ENCODE peak calls at places on chromosomes 7 and 10, in seven cellular contexts. One of them, this sample, is unnamed. For H3K27me3, the result is how much of the 10 kb centered on the place peaks cover.

GRCh38 chr7:155471728-155472127 is 13.8 kb downstream of the EN2 start:
- DNase-seq in prostate gland: no peak
- DNase-seq in CD4-positive, alpha-beta T cell: no peak
- DNase-seq in GM06990: no peak
- DNase-seq in Panc1: no peak
- DNase-seq in cardiac muscle cell: no peak
- DNase-seq in CD8-positive, alpha-beta T cell: no peak
- DNase-seq in this sample: no peak

GRCh38 chr7:29255839-29256782 is 61.5 kb downstream of the CHN2 start:
- DNase-seq in prostate gland: no peak
- DNase-seq in CD4-positive, alpha-beta T cell: no peak
- DNase-seq in GM06990: no peak
- DNase-seq in Panc1: no peak
- DNase-seq in cardiac muscle cell: peak
- DNase-seq in CD8-positive, alpha-beta T cell: no peak
- DNase-seq in this sample: no peak

GRCh38 chr7:138359891-138360582 is 100.0 kb upstream of the TRIM24 start:
- DNase-seq in prostate gland: no peak
- DNase-seq in CD4-positive, alpha-beta T cell: no peak
- DNase-seq in GM06990: no peak
- DNase-seq in Panc1: no peak
- DNase-seq in cardiac muscle cell: no peak
- DNase-seq in CD8-positive, alpha-beta T cell: no peak
- DNase-seq in this sample: no peak

GRCh38 chr7:54629771-54630170 is 87.6 kb downstream of the VSTM2A start:
- DNase-seq in prostate gland: no peak
- DNase-seq in CD4-positive, alpha-beta T cell: no peak
- DNase-seq in GM06990: no peak
- DNase-seq in Panc1: no peak
- DNase-seq in cardiac muscle cell: no peak
- DNase-seq in CD8-positive, alpha-beta T cell: no peak
- DNase-seq in this sample: no peak

GRCh38 chr10:87733081-87733480 is 73.4 kb downstream of the PAPSS2 start:
- DNase-seq in prostate gland: no peak
- DNase-seq in CD4-positive, alpha-beta T cell: no peak
- DNase-seq in GM06990: no peak
- DNase-seq in Panc1: no peak
- DNase-seq in cardiac muscle cell: no peak
- DNase-seq in CD8-positive, alpha-beta T cell: no peak
- DNase-seq in this sample: no peak

GRCh38 chr7:1020849-1021251 is 23.5 kb upstream of the GPR146 start:
- DNase-seq in prostate gland: no peak
- DNase-seq in CD4-positive, alpha-beta T cell: no peak
- DNase-seq in GM06990: no peak
- DNase-seq in Panc1: no peak
- DNase-seq in cardiac muscle cell: no peak
- DNase-seq in CD8-positive, alpha-beta T cell: no peak
- DNase-seq in this sample: no peak

GRCh38 chr10:59885430-59886134 is 20.8 kb downstream of the CCDC6 start:
- DNase-seq in prostate gland: no peak
- DNase-seq in CD4-positive, alpha-beta T cell: no peak
- DNase-seq in GM06990: peak
- DNase-seq in Panc1: no peak
- DNase-seq in cardiac muscle cell: no peak
- DNase-seq in CD8-positive, alpha-beta T cell: no peak
- DNase-seq in this sample: no peak

GRCh38 chr10:31320179-31320597 is 1.2 kb downstream of the ZEB1 start:
- DNase-seq in prostate gland: no peak
- DNase-seq in CD4-positive, alpha-beta T cell: peak
- DNase-seq in GM06990: peak
- DNase-seq in Panc1: no peak
- DNase-seq in cardiac muscle cell: peak
- DNase-seq in CD8-positive, alpha-beta T cell: peak
- DNase-seq in this sample: no peak

GRCh38 chr7:148962515-148962822 is 65.8 kb downstream of the PDIA4 start:
- DNase-seq in prostate gland: no peak
- DNase-seq in CD4-positive, alpha-beta T cell: no peak
- DNase-seq in GM06990: no peak
- DNase-seq in Panc1: no peak
- DNase-seq in cardiac muscle cell: no peak
- DNase-seq in CD8-positive, alpha-beta T cell: no peak
- DNase-seq in this sample: no peak

GRCh38 chr10:110501142-110501937 is 3.6 kb downstream of the DUSP5 start:
- DNase-seq in prostate gland: peak
- DNase-seq in CD4-positive, alpha-beta T cell: peak
- DNase-seq in GM06990: peak
- DNase-seq in Panc1: peak
- DNase-seq in cardiac muscle cell: peak
- DNase-seq in CD8-positive, alpha-beta T cell: no peak
- DNase-seq in this sample: peak

DNA sequence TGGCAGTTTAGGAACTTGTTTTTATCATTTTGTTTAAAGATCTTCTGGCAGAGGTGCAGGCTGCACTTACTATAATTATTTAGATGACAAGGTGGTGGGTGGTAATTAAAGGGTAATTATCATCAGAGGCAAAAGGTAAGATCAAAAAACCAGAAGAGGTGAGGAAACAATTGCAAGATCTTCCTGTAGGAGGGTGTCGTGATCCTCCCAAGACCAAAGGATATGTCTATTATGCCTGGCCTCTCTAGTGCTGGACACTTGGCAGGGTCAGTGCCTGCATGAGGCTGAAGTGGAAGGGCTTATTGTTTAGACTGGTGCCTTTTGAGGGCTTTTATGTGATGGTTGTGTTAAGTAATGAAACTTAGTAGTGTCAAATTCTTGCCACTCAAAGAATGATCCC is 1.8 kb upstream of the WAPL start:
- DNase-seq in prostate gland: no peak
- DNase-seq in CD4-positive, alpha-beta T cell: no peak
- DNase-seq in GM06990: no peak
- DNase-seq in Panc1: no peak
- DNase-seq in cardiac muscle cell: no peak
- DNase-seq in CD8-positive, alpha-beta T cell: no peak
- DNase-seq in this sample: no peak
- TF ChIP-seq CTCF in prostate gland: no peak
- TF ChIP-seq CTCF in CD4-positive, alpha-beta T cell: no peak
- TF ChIP-seq CTCF in GM06990: no peak
- TF ChIP-seq CTCF in Panc1: no peak
- TF ChIP-seq CTCF in cardiac muscle cell: peak
- TF ChIP-seq CTCF in CD8-positive, alpha-beta T cell: no peak
- TF ChIP-seq CTCF in this sample: peak

DNA sequence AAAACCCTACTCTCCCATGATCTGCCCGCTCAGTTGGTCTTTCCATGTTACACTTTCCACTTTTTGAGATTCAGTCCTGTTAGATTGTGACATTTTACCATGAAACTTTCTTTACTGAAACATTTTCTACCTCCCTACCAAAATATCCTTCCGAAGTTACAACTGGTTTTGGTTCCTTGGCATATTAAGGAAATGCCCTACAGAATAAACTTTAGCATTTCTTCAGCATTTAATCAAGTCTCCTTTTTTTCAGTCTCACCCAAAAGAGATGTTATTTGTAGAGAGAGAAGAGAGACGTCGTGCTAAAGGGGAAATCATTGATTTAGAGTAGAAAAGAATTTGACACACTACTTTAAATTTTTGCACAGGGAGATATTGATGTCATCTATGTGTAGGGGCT is 9.7 kb upstream of the FEZF1 start:
- DNase-seq in prostate gland: no peak
- DNase-seq in CD4-positive, alpha-beta T cell: no peak
- DNase-seq in GM06990: no peak
- DNase-seq in Panc1: no peak
- DNase-seq in cardiac muscle cell: no peak
- DNase-seq in CD8-positive, alpha-beta T cell: no peak
- DNase-seq in this sample: no peak
- H3K27me3 ChIP-seq in prostate gland: under half
- H3K27me3 ChIP-seq in CD4-positive, alpha-beta T cell: half or more
- H3K27me3 ChIP-seq in GM06990: under half
- H3K27me3 ChIP-seq in Panc1: half or more
- H3K27me3 ChIP-seq in cardiac muscle cell: half or more
- H3K27me3 ChIP-seq in CD8-positive, alpha-beta T cell: under half
- H3K27me3 ChIP-seq in this sample: half or more

GRCh38 chr7:142481548-142481947 is 223.7 kb upstream of the PRSS58 start:
- DNase-seq in prostate gland: no peak
- DNase-seq in CD4-positive, alpha-beta T cell: no peak
- DNase-seq in GM06990: no peak
- DNase-seq in Panc1: no peak
- DNase-seq in cardiac muscle cell: peak
- DNase-seq in CD8-positive, alpha-beta T cell: no peak
- DNase-seq in this sample: no peak
- TF ChIP-seq CTCF in prostate gland: no peak
- TF ChIP-seq CTCF in CD4-positive, alpha-beta T cell: no peak
- TF ChIP-seq CTCF in GM06990: peak
- TF ChIP-seq CTCF in Panc1: peak
- TF ChIP-seq CTCF in cardiac muscle cell: peak
- TF ChIP-seq CTCF in CD8-positive, alpha-beta T cell: no peak
- TF ChIP-seq CTCF in this sample: peak

GRCh38 chr10:101230185-101230917 is 1.1 kb upstream of the LBX1 start:
- DNase-seq in prostate gland: no peak
- DNase-seq in CD4-positive, alpha-beta T cell: no peak
- DNase-seq in GM06990: no peak
- DNase-seq in Panc1: no peak
- DNase-seq in cardiac muscle cell: no peak
- DNase-seq in CD8-positive, alpha-beta T cell: no peak
- DNase-seq in this sample: no peak
- H3K27me3 ChIP-seq in prostate gland: half or more
- H3K27me3 ChIP-seq in CD4-positive, alpha-beta T cell: half or more
- H3K27me3 ChIP-seq in GM06990: under half
- H3K27me3 ChIP-seq in Panc1: under half
- H3K27me3 ChIP-seq in cardiac muscle cell: half or more
- H3K27me3 ChIP-seq in CD8-positive, alpha-beta T cell: half or more
- H3K27me3 ChIP-seq in this sample: half or more

GRCh38 chr7:121329460-121330052 is 756 bp downstream of the WNT16 start:
- DNase-seq in prostate gland: no peak
- DNase-seq in CD4-positive, alpha-beta T cell: no peak
- DNase-seq in GM06990: peak
- DNase-seq in Panc1: no peak
- DNase-seq in cardiac muscle cell: no peak
- DNase-seq in CD8-positive, alpha-beta T cell: no peak
- DNase-seq in this sample: no peak
- TF ChIP-seq CTCF in prostate gland: no peak
- TF ChIP-seq CTCF in CD4-positive, alpha-beta T cell: no peak
- TF ChIP-seq CTCF in GM06990: peak
- TF ChIP-seq CTCF in Panc1: peak
- TF ChIP-seq CTCF in cardiac muscle cell: no peak
- TF ChIP-seq CTCF in CD8-positive, alpha-beta T cell: no peak
- TF ChIP-seq CTCF in this sample: peak

This sample was measured in kidney epithelial cell.